ENCODE peak calls at places on chromosomes 7 and 10, in nine cellular contexts. Q is stimulated activated CD4-positive, alpha-beta T cell treated with anti-CD3 and anti-CD28 coated beads, Interleukin-15, amount 100 ng/mL, for 1 hour; H is AG08396; O is SW 1271; F is iris pigment epithelial cell; N is T follicular helper cell; T is NK-92 treated with Interleukin-12 subunit alpha and Interleukin-12 subunit beta, amount 100 ng/mL, for 24 hours; V is AG04449; G is HS-5. X is an unnamed sample.

GRCh38 chr7:148856035-148856881 is 27.8 kb downstream of the EZH2 start:
- DNase-seq in Q (no peak), H (peak; percentile 33), O (peak; percentile 32), F (peak; percentile 36), N (peak; percentile 41), T (no peak), V (no peak), G (no peak), X (no peak)

GRCh38 chr10:114343623-114344306 is 60.5 kb downstream of the AFAP1L2 start:
- DNase-seq in Q (no peak), H (no peak), O (no peak), F (no peak), N (no peak), T (no peak), V (no peak), G (no peak), X (no peak)

GRCh38 chr10:124200011-124200410 is 106.6 kb upstream of the CHST15 start:
- DNase-seq in Q (no peak), H (no peak), O (no peak), F (no peak), N (no peak), T (no peak), V (no peak), G (peak; percentile 28), X (no peak)

GRCh38 chr10:90447836-90448235 is 410.0 kb downstream of the HTR7 start:
- DNase-seq in Q (no peak), H (no peak), O (no peak), F (no peak), N (no peak), T (no peak), V (no peak), G (no peak), X (no peak)

GRCh38 chr7:4200546-4201094 is 481.5 kb upstream of the FOXK1 start:
- DNase-seq in Q (no peak), H (no peak), O (no peak), F (no peak), N (no peak), T (no peak), V (no peak), G (no peak), X (no peak)

GRCh38 chr10:130929422-130930325 is 381.8 kb downstream of the TCERG1L start:
- DNase-seq in Q (no peak), H (no peak), O (no peak), F (no peak), N (no peak), T (no peak), V (no peak), G (no peak), X (no peak)

GRCh38 chr7:36075561-36075960 is 77.5 kb upstream of the EEPD1 start:
- DNase-seq in Q (no peak), H (no peak), O (no peak), F (no peak), N (no peak), T (no peak), V (no peak), G (no peak), X (no peak)

GRCh38 chr7:112995091-112995824 is 91.4 kb downstream of the GPR85 start:
- DNase-seq in Q (no peak), H (peak; percentile 50), O (no peak), F (peak; percentile 57), N (no peak), T (no peak), V (peak; percentile 52), G (peak; percentile 78), X (no peak)

GRCh38 chr10:8037199-8037801 is 17.2 kb upstream of the GATA3 start:
- DNase-seq in Q (no peak), H (no peak), O (no peak), F (no peak), N (no peak), T (no peak), V (no peak), G (no peak), X (no peak)

GRCh38 chr10:20993387-20994170 is 96.5 kb upstream of the NEBL start:
- DNase-seq in Q (no peak), H (no peak), O (no peak), F (peak; percentile 90), N (no peak), T (no peak), V (no peak), G (no peak), X (no peak)

GRCh38 chr10:9010093-9010492 is 955.6 kb downstream of the GATA3 start:
- DNase-seq in Q (peak; percentile 10), H (no peak), O (no peak), F (peak; percentile 40), N (peak; percentile 18), T (no peak), V (no peak), G (no peak), X (no peak)

GRCh38 chr10:6579904-6580278 is at the start of gene PRKCQ:
- DNase-seq in Q (no peak), H (no peak), O (peak; percentile 35), F (peak; percentile 22), N (no peak), T (no peak), V (no peak), G (no peak), X (no peak)

GRCh38 chr10:132113206-132113605 is 47.5 kb downstream of the JAKMIP3 start:
- DNase-seq in Q (no peak), H (no peak), O (no peak), F (no peak), N (no peak), T (no peak), V (no peak), G (no peak), X (no peak)

GRCh38 chr7:39154815-39155214 is 177.1 kb downstream of the POU6F2 start:
- DNase-seq in Q (no peak), H (no peak), O (no peak), F (no peak), N (no peak), T (no peak), V (no peak), G (no peak), X (no peak)

GRCh38 chr10:76583711-76584161 is 1053.9 kb downstream of the KCNMA1 start:
- DNase-seq in Q (no peak), H (peak; percentile 53), O (peak; percentile 65), F (peak; percentile 96), N (no peak), T (no peak), V (peak; percentile 94), G (peak; percentile 89), X (no peak)

GRCh38 chr7:92297736-92298135 is 52.0 kb downstream of the ANKIB1 start:
- DNase-seq in Q (no peak), H (no peak), O (no peak), F (no peak), N (no peak), T (no peak), V (no peak), G (no peak), X (no peak)

GRCh38 chr7:119270045-119270464 is 1002.9 kb upstream of the KCND2 start:
- DNase-seq in Q (no peak), H (peak; percentile 30), O (peak; percentile 67), F (peak; percentile 63), N (no peak), T (peak; percentile 37), V (peak; percentile 1), G (peak; percentile 18), X (peak; percentile 24)

GRCh38 chr7:143256932-143257331 is 6.3 kb upstream of the GSTK1 start:
- DNase-seq in Q (no peak), H (no peak), O (no peak), F (no peak), N (no peak), T (no peak), V (no peak), G (no peak), X (no peak)

GRCh38 chr7:101308245-101309085 is 13.1 kb downstream of the IFT22 start:
- DNase-seq in Q (no peak), H (peak; percentile 48), O (no peak), F (peak; percentile 48), N (no peak), T (no peak), V (no peak), G (no peak), X (peak; percentile 75)

GRCh38 chr10:11295492-11295891 is 277.8 kb downstream of the CELF2 start:
- DNase-seq in Q (no peak), H (no peak), O (no peak), F (no peak), N (no peak), T (no peak), V (no peak), G (no peak), X (no peak)

GRCh38 chr10:28951484-28951883 is 274.2 kb downstream of the BAMBI start:
- DNase-seq in Q (no peak), H (no peak), O (no peak), F (no peak), N (no peak), T (no peak), V (no peak), G (no peak), X (no peak)

GRCh38 chr7:73647725-73648592 is 19.7 kb upstream of the VPS37D start:
- DNase-seq in Q (no peak), H (peak; percentile 52), O (no peak), F (no peak), N (no peak), T (no peak), V (no peak), G (no peak), X (no peak)

GRCh38 chr7:72101444-72101843 is 310.7 kb downstream of the CALN1 start:
- DNase-seq in Q (no peak), H (no peak), O (no peak), F (no peak), N (no peak), T (no peak), V (no peak), G (no peak), X (no peak)

GRCh38 chr7:50155755-50156154 is 62.7 kb upstream of the ZPBP start:
- DNase-seq in Q (no peak), H (no peak), O (no peak), F (no peak), N (no peak), T (no peak), V (no peak), G (no peak), X (no peak)

X was measured in breast epithelium.